ENCODE peak calls at places on chromosomes 1 and 21, in ten cellular contexts. S is suprapubic skin; T is lung microvascular endothelial cell; Z is aorta; H is activated T-cell treated with anti-CD3 and anti-CD28 coated beads, Interleukin-2, amount 50 U/mL, for 24 hours; U is HL-60; N is myocyte; X is RKO; J is putamen; K is neuronal stem cell. A is an unnamed sample.

GRCh38 chr21:38645282-38645681 is 147.0 kb upstream of the ERG start:
- DNase-seq in T (no peak), S (no peak), Z (no peak), H (no peak), J (no peak), X (peak), U (no peak), N (peak), K (no peak), A (no peak)

GRCh38 chr1:13911697-13912619 is 212.0 kb downstream of the PRDM2 start:
- DNase-seq in J (no peak), U (no peak), N (no peak), H (no peak), K (no peak), S (no peak), T (no peak), Z (no peak), X (no peak), A (no peak)

GRCh38 chr1:43522776-43523480 is 7.8 kb upstream of the PTPRF start:
- DNase-seq in N (peak), K (no peak), S (peak), X (peak), J (no peak), Z (peak), H (no peak), U (no peak), T (peak), A (no peak)

GRCh38 chr1:119896303-119896702 is at the start of gene ADAM30:
- DNase-seq in N (no peak), T (no peak), X (no peak), U (no peak), Z (no peak), K (no peak), H (no peak), J (no peak), S (no peak), A (no peak)

GRCh38 chr1:98389809-98390208 is 271.7 kb upstream of the SNX7 start:
- DNase-seq in U (no peak), N (no peak), Z (no peak), H (no peak), J (no peak), S (no peak), X (peak), K (no peak), T (peak), A (no peak)

GRCh38 chr21:33680870-33681269 is 38.6 kb downstream of the ITSN1 start:
- DNase-seq in X (no peak), T (no peak), Z (no peak), U (no peak), K (no peak), N (no peak), J (no peak), S (no peak), H (no peak), A (no peak)

GRCh38 chr1:8944006-8944405 is 1.7 kb upstream of the CA6 start:
- DNase-seq in T (peak), N (no peak), J (no peak), Z (no peak), K (no peak), X (no peak), U (no peak), S (no peak), H (no peak), A (no peak)

GRCh38 chr1:5597991-5598823 is 394.0 kb downstream of the NPHP4 start:
- DNase-seq in T (no peak), N (no peak), K (no peak), X (no peak), U (no peak), Z (no peak), H (no peak), S (no peak), J (peak), A (no peak)

GRCh38 chr1:232149302-232150201 is 480.4 kb downstream of the SIPA1L2 start:
- DNase-seq in N (no peak), K (no peak), S (no peak), H (no peak), Z (no peak), T (peak), X (peak), U (no peak), J (no peak), A (no peak)

GRCh38 chr1:234979316-234980223 is 149.1 kb downstream of the TOMM20 start:
- DNase-seq in N (no peak), K (no peak), J (no peak), U (no peak), H (peak), Z (no peak), T (no peak), X (no peak), S (peak), A (no peak)

GRCh38 chr21:43908167-43908566 is 43.1 kb downstream of the AGPAT3 start:
- DNase-seq in U (no peak), K (no peak), H (no peak), X (no peak), T (no peak), N (no peak), J (no peak), S (no peak), Z (peak), A (no peak)

GRCh38 chr1:50917128-50917795 is 42.8 kb downstream of the FAF1 start:
- DNase-seq in X (no peak), S (no peak), J (no peak), T (no peak), H (no peak), K (no peak), N (no peak), U (no peak), Z (no peak), A (no peak)

GRCh38 chr1:63557365-63557987 is 34.2 kb downstream of the EFCAB7 start:
- DNase-seq in H (no peak), T (peak), K (peak), X (peak), U (peak), Z (no peak), J (no peak), N (peak), S (no peak), A (no peak)

A was measured in effector memory CD4-positive, alpha-beta T cell.